ENCODE peak calls at places on chromosomes 4 and X, in seven cellular contexts. C, B, V, N, R, G and I are unnamed samples.

GRCh38 chrX:31334997-31335396 is 263.2 kb upstream of the FTHL17 start:
- DNase-seq in V (no peak), R (no peak), B (no peak), C (no peak), N (no peak), G (no peak), I (no peak)

GRCh38 chr4:38313999-38314561 is 349.9 kb upstream of the KLF3 start:
- DNase-seq in V (peak; percentile 79), N (peak; percentile 17), G (peak; percentile 28), B (no peak), R (no peak), C (no peak), I (peak; percentile 67)

GRCh38 chr4:148116264-148116663 is 325.9 kb downstream of the NR3C2 start:
- DNase-seq in R (no peak), C (no peak), V (peak; percentile 37), G (no peak), N (peak; percentile 74), B (no peak), I (peak; percentile 50)

GRCh38 chr4:168374772-168375523 is 56.4 kb upstream of the DDX60 start:
- DNase-seq in V (no peak), N (no peak), R (no peak), G (no peak), C (peak; percentile 65), B (no peak), I (no peak)

GRCh38 chr4:182258441-182259031 is 15.3 kb downstream of the TENM3 start:
- DNase-seq in G (no peak), C (no peak), V (no peak), N (no peak), R (peak; percentile 39), B (no peak), I (no peak)

GRCh38 chr4:16032871-16033505 is 50.8 kb downstream of the PROM1 start:
- DNase-seq in G (no peak), C (peak; percentile 69), V (no peak), R (peak; percentile 62), N (no peak), B (no peak), I (no peak)

GRCh38 chr4:116118216-116118615 is 967.2 kb downstream of the TRAM1L1 start:
- DNase-seq in N (no peak), B (no peak), R (no peak), V (no peak), C (no peak), G (no peak), I (no peak)

GRCh38 chrX:38060331-38060878 is 54.1 kb downstream of the SYTL5 start:
- DNase-seq in V (peak; percentile 63), N (no peak), R (no peak), C (no peak), G (no peak), B (no peak), I (no peak)

GRCh38 chr4:152171556-152171955 is 364.3 kb downstream of the FBXW7 start:
- DNase-seq in R (no peak), G (no peak), B (no peak), C (no peak), V (no peak), N (no peak), I (no peak)

GRCh38 chr4:143391261-143391660 is 54.6 kb downstream of the GAB1 start:
- DNase-seq in C (peak; percentile 23), V (no peak), N (no peak), G (no peak), B (no peak), R (peak; percentile 38), I (no peak)

GRCh38 chr4:170110290-170110672 is 20.5 kb upstream of the AADAT start:
- DNase-seq in R (no peak), N (no peak), C (peak; percentile 30), V (no peak), G (no peak), B (no peak), I (no peak)

GRCh38 chr4:153467154-153467896 is 1.2 kb downstream of the TMEM131L start:
- DNase-seq in C (peak; percentile 44), B (peak; percentile 39), V (peak; percentile 75), G (peak; percentile 95), N (peak; percentile 77), R (peak; percentile 83), I (peak; percentile 34)

GRCh38 chr4:153217440-153217839 is 13.2 kb downstream of the TRIM2 start:
- DNase-seq in C (no peak), V (no peak), R (no peak), N (no peak), G (no peak), B (no peak), I (peak; percentile 65)

GRCh38 chrX:144840616-144841015 is 406.7 kb upstream of the SPANXN1 start:
- DNase-seq in V (no peak), C (no peak), N (no peak), B (no peak), G (no peak), R (no peak), I (no peak)

GRCh38 chrX:111363741-111364140 is 48.3 kb downstream of the DCX start:
- DNase-seq in N (no peak), C (no peak), G (no peak), R (no peak), B (no peak), V (no peak), I (no peak)

GRCh38 chr4:76637704-76638361 is 202.8 kb downstream of the SHROOM3 start:
- DNase-seq in N (no peak), C (no peak), V (peak; percentile 82), G (no peak), B (peak; percentile 35), R (no peak), I (peak; percentile 73)

GRCh38 chr4:177348348-177348747 is 38.7 kb downstream of the NEIL3 start:
- DNase-seq in G (no peak), V (no peak), N (no peak), C (no peak), B (no peak), R (no peak), I (no peak)

GRCh38 chr4:151110236-151110635 is 10.8 kb downstream of the RPS3A start:
- DNase-seq in R (no peak), V (no peak), G (no peak), C (no peak), N (no peak), B (no peak), I (no peak)

GRCh38 chr4:128338634-128339355 is 51.2 kb upstream of the PGRMC2 start:
- DNase-seq in V (peak; percentile 76), G (no peak), R (no peak), C (no peak), B (no peak), N (no peak), I (peak; percentile 90)

GRCh38 chr4:16532240-16532990 is 306.1 kb upstream of the TAPT1 start:
- DNase-seq in N (peak; percentile 11), C (no peak), B (no peak), G (no peak), V (peak; percentile 47), R (no peak), I (peak; percentile 92)

GRCh38 chrX:53211391-53211978 is 13.5 kb downstream of the KDM5C start:
- DNase-seq in N (no peak), V (peak; percentile 89), B (no peak), G (no peak), R (no peak), C (no peak), I (peak; percentile 65)

GRCh38 chr4:93719552-93719951 is 109.0 kb upstream of the ATOH1 start:
- DNase-seq in R (no peak), G (no peak), B (no peak), V (peak; percentile 75), C (no peak), N (no peak), I (no peak)

GRCh38 chrX:37759878-37760418 is 19.9 kb upstream of the CYBB start:
- DNase-seq in B (no peak), N (no peak), R (no peak), G (no peak), V (no peak), C (no peak), I (no peak)

GRCh38 chrX:106894978-106895452 is 8.1 kb downstream of the RIPPLY1 start:
- DNase-seq in N (peak; percentile 47), G (no peak), V (peak; percentile 91), C (no peak), B (peak; percentile 62), R (no peak), I (peak; percentile 89)
- H3K27ac ChIP-seq in N (no peak overlapping the region), G (no peak overlapping the region), V (peak overlapping the region; percentile 90), C (no peak overlapping the region), B (peak overlapping the region; percentile 79), R (no peak overlapping the region), I (peak overlapping the region; percentile 37)

DNA sequence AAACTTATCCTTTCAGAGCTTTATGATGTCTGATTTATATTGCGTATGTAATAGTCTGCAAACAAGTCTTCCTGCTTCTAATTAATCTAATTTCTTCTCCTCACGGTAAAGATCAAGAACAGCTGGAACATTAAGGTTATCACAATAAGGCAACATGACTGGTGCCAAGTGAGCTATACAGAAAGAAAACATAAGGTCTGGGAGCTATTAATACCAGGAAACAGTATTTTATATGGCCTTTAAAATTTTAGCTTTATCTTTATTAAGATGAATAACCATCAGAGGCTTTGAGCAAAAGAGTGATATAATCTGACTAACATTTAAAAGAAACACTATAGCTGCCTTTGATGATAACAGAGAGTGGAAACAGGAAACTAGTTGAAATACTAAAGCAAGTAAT is 28.7 kb upstream of the CABS1 start:
- DNase-seq in B (no peak), C (no peak), V (no peak), G (no peak), N (no peak), R (no peak), I (no peak)
- TF ChIP-seq EZH2 in B (no peak), C (no peak), V (no peak), G (no peak), N (no peak), R (no peak), I (no peak)

DNA sequence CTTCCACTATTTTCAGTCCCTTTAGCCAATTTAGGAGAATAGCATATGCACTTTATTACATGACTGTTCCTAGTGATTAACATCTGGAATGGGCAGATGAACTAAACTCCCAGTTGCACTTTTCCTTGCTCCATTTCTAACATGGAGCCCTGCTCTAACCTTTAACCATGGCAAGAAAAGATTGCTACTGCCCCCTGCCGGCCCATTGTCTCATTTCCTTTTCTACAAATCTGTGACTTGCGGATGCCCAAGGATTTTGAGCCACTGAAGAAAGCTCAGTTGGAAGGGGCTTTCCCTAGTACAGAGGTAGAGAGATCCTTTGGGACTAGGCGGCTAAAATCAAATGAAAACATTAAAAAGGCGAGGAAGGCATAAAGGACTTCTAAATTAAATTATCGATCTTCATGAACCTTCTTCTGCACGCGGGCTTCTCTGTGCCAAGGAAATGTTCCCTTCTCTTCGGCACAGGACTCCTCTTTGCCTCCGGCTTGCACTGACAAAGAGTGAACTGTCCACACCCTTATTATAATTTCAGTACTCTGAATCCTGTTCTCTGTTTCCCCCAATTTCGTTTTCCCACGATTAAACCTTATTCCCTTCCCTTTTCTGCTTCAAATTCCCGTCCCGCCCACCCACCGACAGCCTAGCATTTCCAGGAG is 578 bp upstream of the GLRA2 start:
- DNase-seq in B (peak; percentile 13), R (peak; percentile 76), N (peak; percentile 71), G (peak; percentile 44), C (peak; percentile 71), V (peak; percentile 71), I (peak; percentile 53)
- TF ChIP-seq EZH2phosphoT487 in B (no peak), R (no peak), N (no peak), G (no peak), C (no peak), V (no peak), I (no peak)

DNA sequence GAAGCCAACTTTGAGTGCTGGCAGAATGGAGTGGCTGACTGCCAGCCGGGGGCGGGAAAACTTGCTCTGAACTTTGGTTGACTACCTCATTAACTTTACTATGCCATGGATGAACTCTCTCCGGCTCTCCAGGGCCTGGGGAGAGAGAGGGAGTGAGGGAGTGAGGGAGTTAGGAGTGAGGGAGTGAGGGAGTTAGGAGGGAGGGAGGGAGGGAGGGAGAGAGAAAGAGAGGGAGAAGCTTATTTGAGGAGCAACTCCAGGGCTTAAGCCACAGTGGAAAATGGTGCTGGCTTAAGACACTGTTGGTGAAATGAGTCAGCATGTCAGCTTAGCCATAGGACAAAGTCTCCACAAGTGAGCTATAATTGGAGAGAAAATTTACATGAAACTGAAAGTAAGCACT is 280.9 kb upstream of the RPS6KA3 start:
- DNase-seq in B (no peak), N (peak; percentile 50), V (peak; percentile 26), C (no peak), G (peak; percentile 54), R (no peak), I (peak; percentile 64)
- H3K27ac ChIP-seq in B (no peak overlapping the region), N (peak overlapping the region; percentile 64), V (no peak overlapping the region), C (no peak overlapping the region), G (no peak overlapping the region), R (no peak overlapping the region), I (no peak overlapping the region)